ENCODE peak calls at places on chromosomes 13 and 19, in seven cellular contexts. P, Y, T, W, Q, B and L are unnamed samples.

GRCh38 chr19:47633996-47634395 is 25.1 kb downstream of the BICRA start:
- DNase-seq in P (no peak), Y (no peak), T (no peak), W (no peak), Q (no peak), B (no peak), L (no peak)

GRCh38 chr13:98050041-98050466 is 92.8 kb upstream of the FARP1 start:
- DNase-seq in P (no peak), Y (no peak), T (no peak), W (no peak), Q (no peak), B (no peak), L (no peak)

GRCh38 chr13:112968910-112969691 is at the start of gene MCF2L:
- DNase-seq in P (peak), Y (no peak), T (peak), W (peak), Q (peak), B (peak), L (peak)

GRCh38 chr13:110495881-110496280 is 65.6 kb downstream of the RAB20 start:
- DNase-seq in P (no peak), Y (no peak), T (no peak), W (no peak), Q (no peak), B (no peak), L (no peak)

GRCh38 chr13:108549989-108550388 is 79.4 kb upstream of the MYO16 start:
- DNase-seq in P (no peak), Y (no peak), T (no peak), W (no peak), Q (no peak), B (no peak), L (no peak)

GRCh38 chr19:15251010-15251748 is 18.9 kb upstream of the EPHX3 start:
- DNase-seq in P (peak), Y (peak), T (no peak), W (no peak), Q (peak), B (no peak), L (no peak)

GRCh38 chr13:97249093-97249787 is 27.1 kb downstream of the MBNL2 start:
- DNase-seq in P (no peak), Y (no peak), T (no peak), W (no peak), Q (peak), B (no peak), L (no peak)

GRCh38 chr19:35318679-35319448 is 10.1 kb upstream of the CD22 start:
- DNase-seq in P (no peak), Y (peak), T (no peak), W (peak), Q (peak), B (no peak), L (no peak)

GRCh38 chr13:44188257-44188656 is 185.4 kb upstream of the SERP2 start:
- DNase-seq in P (no peak), Y (no peak), T (no peak), W (no peak), Q (peak), B (no peak), L (no peak)

GRCh38 chr13:41428155-41428554 is 29.2 kb upstream of the RGCC start:
- DNase-seq in P (no peak), Y (no peak), T (peak), W (peak), Q (no peak), B (peak), L (no peak)

GRCh38 chr19:46101293-46101692 is 23.2 kb downstream of the IGFL3 start:
- DNase-seq in P (no peak), Y (no peak), T (no peak), W (no peak), Q (no peak), B (no peak), L (no peak)

GRCh38 chr13:101706651-101707050 is 254.2 kb downstream of the ITGBL1 start:
- DNase-seq in P (peak), Y (peak), T (no peak), W (no peak), Q (peak), B (peak), L (no peak)

GRCh38 chr19:40006273-40006691 is 9.4 kb downstream of the ZNF546 start:
- DNase-seq in P (no peak), Y (no peak), T (no peak), W (no peak), Q (peak), B (no peak), L (no peak)